ENCODE peak calls at places on chromosomes 1 and 21, in four cellular contexts. C is tibial artery, B is heart left ventricle, F is GM10248. H is an unnamed sample.

GRCh38 chr1:203401151-203401550 is 50.2 kb upstream of the FMOD start:
- DNase-seq in F (no peak), B (no peak), C (no peak), H (no peak)

GRCh38 chr1:206895320-206895719 is 1.9 kb upstream of the IL24 start:
- DNase-seq in F (no peak), B (no peak), C (no peak), H (no peak)

GRCh38 chr1:64292399-64292798 is 89.0 kb downstream of the UBE2U start:
- DNase-seq in C (no peak), B (no peak), F (no peak), H (no peak)

GRCh38 chr1:180920193-180920592 is 7.5 kb downstream of the KIAA1614 start:
- DNase-seq in B (no peak), F (no peak), C (no peak), H (no peak)

GRCh38 chr1:17308593-17308992 is 596 bp downstream of the PADI4 start:
- DNase-seq in F (no peak), C (no peak), B (no peak), H (no peak)

GRCh38 chr1:18556364-18556763 is 74.3 kb upstream of the PAX7 start:
- DNase-seq in C (no peak), F (no peak), B (no peak), H (no peak)

GRCh38 chr21:46052703-46053651 is 44.9 kb upstream of the COL6A2 start:
- DNase-seq in C (no peak), B (no peak), F (no peak), H (no peak)

GRCh38 chr1:232221790-232222499 is 408.0 kb downstream of the SIPA1L2 start:
- DNase-seq in B (no peak), C (no peak), F (no peak), H (no peak)

GRCh38 chr1:31031330-31032143 is 34.0 kb downstream of the PUM1 start:
- DNase-seq in F (no peak), B (no peak), C (no peak), H (no peak)

GRCh38 chr1:51423098-51423821 is 92.9 kb upstream of the TTC39A start:
- DNase-seq in C (no peak), F (no peak), B (peak), H (no peak)

H was measured in mucosa of descending colon.